ENCODE peak calls at places on chromosomes 3 and 15, in four cellular contexts. J, Z, P and C are unnamed samples.

GRCh38 chr3:23647706-23648258 is 158.0 kb upstream of the UBE2E1 start:
- DNase-seq in J (no peak), Z (no peak), P (no peak), C (no peak)

GRCh38 chr15:95843241-95843851 is 487.2 kb upstream of the NR2F2 start:
- DNase-seq in J (peak; percentile 13), Z (no peak), P (no peak), C (no peak)

GRCh38 chr15:78414608-78415250 is 23.3 kb upstream of the IREB2 start:
- DNase-seq in J (no peak), Z (peak; percentile 24), P (no peak), C (no peak)

GRCh38 chr3:17336291-17336690 is 406.1 kb downstream of the TBC1D5 start:
- DNase-seq in J (no peak), Z (no peak), P (no peak), C (no peak)

GRCh38 chr3:182954553-182954952 is 25.8 kb downstream of the DCUN1D1 start:
- DNase-seq in J (no peak), Z (no peak), P (no peak), C (no peak)

GRCh38 chr3:39249453-39250115 is 30.3 kb downstream of the CX3CR1 start:
- DNase-seq in J (no peak), Z (no peak), P (no peak), C (no peak)

GRCh38 chr3:15983232-15983631 is 185.5 kb upstream of the ANKRD28 start:
- DNase-seq in J (no peak), Z (no peak), P (no peak), C (no peak)

GRCh38 chr3:28317438-28318022 is 31.0 kb upstream of the ZCWPW2 start:
- DNase-seq in J (no peak), Z (peak; percentile 73), P (no peak), C (no peak)

GRCh38 chr3:31275038-31275562 is 257.6 kb upstream of the STT3B start:
- DNase-seq in J (no peak), Z (no peak), P (no peak), C (no peak)

GRCh38 chr3:43997788-43998373 is 243.8 kb upstream of the TOPAZ1 start:
- DNase-seq in J (no peak), Z (no peak), P (no peak), C (no peak)

GRCh38 chr3:126488886-126489569 is 13.3 kb upstream of the ZXDC start:
- DNase-seq in J (no peak), Z (no peak), P (no peak), C (no peak)

GRCh38 chr3:12579919-12580318 is 23.0 kb downstream of the MKRN2 start:
- DNase-seq in J (no peak), Z (no peak), P (no peak), C (no peak)

GRCh38 chr3:5078151-5078550 is 43.9 kb upstream of the ARL8B start:
- DNase-seq in J (no peak), Z (no peak), P (no peak), C (no peak)

GRCh38 chr15:74275957-74276356 is 39.8 kb downstream of the CCDC33 start:
- DNase-seq in J (no peak), Z (no peak), P (no peak), C (no peak)